ENCODE peak calls at places on chromosome 11, in ten cellular contexts. F is heart right ventricle; L is AG10803; I is stimulated activated CD4-positive, alpha-beta T cell treated with anti-CD3 and anti-CD28 coated beads, Interleukin-1b, Interleukin-23, amount 100 ng/mL, for 1 hour; S is GM18507; M is neuronal stem cell; J is CD8-positive, alpha-beta memory T cell; K is neural crest cell; G is H1; U is GM03348. Q is an unnamed sample.

GRCh38 chr11:72338741-72339140 is 94.8 kb upstream of the PHOX2A start:
- DNase-seq in F (no peak), L (peak), I (no peak), S (no peak), M (no peak), J (no peak), K (no peak), G (no peak), U (no peak), Q (no peak)

GRCh38 chr11:1092919-1093318 is 18.2 kb downstream of the MUC2 start:
- DNase-seq in F (no peak), L (no peak), I (no peak), S (no peak), M (no peak), J (no peak), K (no peak), G (no peak), U (no peak), Q (no peak)

GRCh38 chr11:83864412-83865057 is 578.4 kb upstream of the CCDC90B start:
- DNase-seq in F (no peak), L (no peak), I (no peak), S (no peak), M (no peak), J (no peak), K (no peak), G (no peak), U (no peak), Q (no peak)

GRCh38 chr11:116946414-116946813 is 109.0 kb upstream of the APOA1 start:
- DNase-seq in F (no peak), L (no peak), I (no peak), S (no peak), M (no peak), J (no peak), K (no peak), G (no peak), U (no peak), Q (no peak)

GRCh38 chr11:75474240-75474639 is 41.2 kb upstream of the KLHL35 start:
- DNase-seq in F (no peak), L (peak), I (no peak), S (no peak), M (no peak), J (no peak), K (no peak), G (no peak), U (no peak), Q (no peak)

GRCh38 chr11:16815047-16815767 is 76.8 kb downstream of the C11orf58 start:
- DNase-seq in F (peak), L (peak), I (no peak), S (no peak), M (no peak), J (no peak), K (no peak), G (no peak), U (peak), Q (peak)

GRCh38 chr11:126132319-126132718 is 69.7 kb upstream of the CDON start:
- DNase-seq in F (no peak), L (peak), I (no peak), S (no peak), M (no peak), J (no peak), K (no peak), G (no peak), U (peak), Q (no peak)

GRCh38 chr11:79195209-79195608 is 245.6 kb downstream of the TENM4 start:
- DNase-seq in F (no peak), L (no peak), I (no peak), S (no peak), M (no peak), J (no peak), K (no peak), G (no peak), U (no peak), Q (no peak)

GRCh38 chr11:44963071-44963575 is 12.4 kb upstream of the TP53I11 start:
- DNase-seq in F (no peak), L (no peak), I (no peak), S (no peak), M (no peak), J (no peak), K (no peak), G (no peak), U (no peak), Q (no peak)

GRCh38 chr11:97349201-97349600 is 959.4 kb downstream of the JRKL start:
- DNase-seq in F (no peak), L (no peak), I (no peak), S (no peak), M (no peak), J (no peak), K (no peak), G (no peak), U (no peak), Q (no peak)

GRCh38 chr11:106457727-106458126 is 380.3 kb downstream of the AASDHPPT start:
- DNase-seq in F (no peak), L (peak), I (no peak), S (no peak), M (no peak), J (no peak), K (no peak), G (no peak), U (peak), Q (peak)

GRCh38 chr11:13963169-13963948 is 836 bp downstream of the SPON1 start:
- DNase-seq in F (no peak), L (no peak), I (no peak), S (no peak), M (no peak), J (peak), K (peak), G (no peak), U (peak), Q (peak)

GRCh38 chr11:120079750-120080610 is 57.9 kb downstream of the TRIM29 start:
- DNase-seq in F (no peak), L (no peak), I (peak), S (no peak), M (no peak), J (peak), K (no peak), G (no peak), U (peak), Q (no peak)

GRCh38 chr11:125929445-125930075 is 16.3 kb upstream of the VSIG10L2 start:
- DNase-seq in F (no peak), L (no peak), I (no peak), S (no peak), M (no peak), J (no peak), K (no peak), G (no peak), U (no peak), Q (no peak)

GRCh38 chr11:19921976-19922688 is 209.5 kb downstream of the NAV2 start:
- DNase-seq in F (no peak), L (no peak), I (no peak), S (no peak), M (no peak), J (no peak), K (no peak), G (no peak), U (no peak), Q (no peak)

GRCh38 chr11:74701351-74701750 is 29.9 kb downstream of the CHRDL2 start:
- DNase-seq in F (no peak), L (no peak), I (no peak), S (no peak), M (no peak), J (no peak), K (no peak), G (peak), U (no peak), Q (no peak)

GRCh38 chr11:77821349-77821851 is 456 bp downstream of the AAMDC start:
- DNase-seq in F (no peak), L (peak), I (no peak), S (no peak), M (no peak), J (no peak), K (no peak), G (no peak), U (peak), Q (peak)

GRCh38 chr11:117877120-117877784 is 794 bp upstream of the FXYD6 start:
- DNase-seq in F (peak), L (no peak), I (no peak), S (no peak), M (no peak), J (no peak), K (no peak), G (no peak), U (no peak), Q (no peak)

GRCh38 chr11:68816917-68817419 is 24.7 kb downstream of the CPT1A start:
- DNase-seq in F (no peak), L (peak), I (no peak), S (no peak), M (no peak), J (no peak), K (no peak), G (no peak), U (peak), Q (no peak)

GRCh38 chr11:3134651-3135490 is 30.2 kb downstream of the OSBPL5 start:
- DNase-seq in F (no peak), L (no peak), I (no peak), S (no peak), M (no peak), J (peak), K (no peak), G (no peak), U (no peak), Q (no peak)

GRCh38 chr11:125933030-125933813 is 12.6 kb upstream of the VSIG10L2 start:
- DNase-seq in F (no peak), L (no peak), I (no peak), S (no peak), M (no peak), J (no peak), K (no peak), G (peak), U (no peak), Q (no peak)